ENCODE peak calls at places on chromosomes 12 and 14, in five cellular contexts. One of them, this sample, is unnamed.

GRCh38 chr14:56498112-56498511 is 81.5 kb upstream of the TMEM260 start:
- DNase-seq in K562: no peak
- DNase-seq in DND-41: no peak
- DNase-seq in neural progenitor cell: no peak
- DNase-seq in neuronal stem cell: no peak
- DNase-seq in this sample: no peak

GRCh38 chr12:1094714-1095113 is 103.7 kb downstream of the ERC1 start:
- DNase-seq in K562: no peak
- DNase-seq in DND-41: no peak
- DNase-seq in neuronal stem cell: no peak
- DNase-seq in neural progenitor cell: no peak
- DNase-seq in this sample: no peak

GRCh38 chr12:51217133-51217967 is 512 bp downstream of the POU6F1 start:
- DNase-seq in DND-41: peak
- DNase-seq in neuronal stem cell: peak
- DNase-seq in neural progenitor cell: peak
- DNase-seq in K562: peak
- DNase-seq in this sample: peak

GRCh38 chr12:3077572-3078081 is 448 bp downstream of the TSPAN9 start:
- DNase-seq in K562: peak
- DNase-seq in DND-41: no peak
- DNase-seq in neural progenitor cell: no peak
- DNase-seq in neuronal stem cell: no peak
- DNase-seq in this sample: peak

GRCh38 chr14:100659345-100660001 is 67.2 kb upstream of the DLK1 start:
- DNase-seq in DND-41: no peak
- DNase-seq in K562: no peak
- DNase-seq in neuronal stem cell: no peak
- DNase-seq in neural progenitor cell: no peak
- DNase-seq in this sample: no peak

GRCh38 chr14:28321475-28322244 is 444.9 kb upstream of the FOXG1 start:
- DNase-seq in neural progenitor cell: no peak
- DNase-seq in K562: no peak
- DNase-seq in neuronal stem cell: no peak
- DNase-seq in DND-41: no peak
- DNase-seq in this sample: no peak

GRCh38 chr14:105486333-105486973 is at the start of gene CRIP1:
- DNase-seq in neural progenitor cell: no peak
- DNase-seq in neuronal stem cell: no peak
- DNase-seq in K562: no peak
- DNase-seq in DND-41: no peak
- DNase-seq in this sample: no peak

GRCh38 chr12:104281636-104282035 is 21.9 kb upstream of the EID3 start:
- DNase-seq in neural progenitor cell: no peak
- DNase-seq in DND-41: no peak
- DNase-seq in neuronal stem cell: no peak
- DNase-seq in K562: no peak
- DNase-seq in this sample: peak

GRCh38 chr12:126944684-126945083 is 1322.3 kb upstream of the TMEM132C start:
- DNase-seq in neural progenitor cell: no peak
- DNase-seq in neuronal stem cell: no peak
- DNase-seq in DND-41: no peak
- DNase-seq in K562: no peak
- DNase-seq in this sample: no peak

GRCh38 chr12:58533652-58534051 is 386.7 kb downstream of the LRIG3 start:
- DNase-seq in neural progenitor cell: no peak
- DNase-seq in neuronal stem cell: no peak
- DNase-seq in K562: no peak
- DNase-seq in DND-41: no peak
- DNase-seq in this sample: no peak

GRCh38 chr12:124525455-124525854 is 42.0 kb downstream of the NCOR2 start:
- DNase-seq in neural progenitor cell: no peak
- DNase-seq in K562: no peak
- DNase-seq in neuronal stem cell: no peak
- DNase-seq in DND-41: no peak
- DNase-seq in this sample: no peak

GRCh38 chr12:131287938-131288797 is 334.5 kb downstream of the ADGRD1 start:
- DNase-seq in neural progenitor cell: no peak
- DNase-seq in K562: no peak
- DNase-seq in neuronal stem cell: no peak
- DNase-seq in DND-41: no peak
- DNase-seq in this sample: no peak

GRCh38 chr12:71799105-71799504 is 40.5 kb upstream of the TBC1D15 start:
- DNase-seq in DND-41: no peak
- DNase-seq in neuronal stem cell: no peak
- DNase-seq in K562: no peak
- DNase-seq in neural progenitor cell: peak
- DNase-seq in this sample: peak

GRCh38 chr12:99453831-99454538 is 193.6 kb upstream of the GARIN6 start:
- DNase-seq in DND-41: no peak
- DNase-seq in K562: no peak
- DNase-seq in neuronal stem cell: no peak
- DNase-seq in neural progenitor cell: no peak
- DNase-seq in this sample: no peak

GRCh38 chr14:94145902-94146527 is 16.6 kb upstream of the IFI27L2 start:
- DNase-seq in neuronal stem cell: no peak
- DNase-seq in DND-41: peak
- DNase-seq in K562: no peak
- DNase-seq in neural progenitor cell: no peak
- DNase-seq in this sample: no peak

GRCh38 chr12:34286483-34286882 is 264.2 kb downstream of the ALG10 start:
- DNase-seq in K562: no peak
- DNase-seq in neural progenitor cell: no peak
- DNase-seq in DND-41: no peak
- DNase-seq in neuronal stem cell: no peak
- DNase-seq in this sample: no peak

GRCh38 chr12:10408842-10409241 is 715 bp downstream of the KLRC4 start:
- DNase-seq in neuronal stem cell: no peak
- DNase-seq in DND-41: no peak
- DNase-seq in neural progenitor cell: no peak
- DNase-seq in K562: no peak
- DNase-seq in this sample: no peak

GRCh38 chr14:73235531-73236155 is 1.7 kb upstream of the PAPLN start:
- DNase-seq in K562: no peak
- DNase-seq in DND-41: no peak
- DNase-seq in neural progenitor cell: peak
- DNase-seq in neuronal stem cell: peak
- DNase-seq in this sample: peak

GRCh38 chr12:105418232-105418631 is 87.7 kb downstream of the C12orf75 start:
- DNase-seq in neural progenitor cell: no peak
- DNase-seq in K562: no peak
- DNase-seq in neuronal stem cell: no peak
- DNase-seq in DND-41: no peak
- DNase-seq in this sample: peak

GRCh38 chr14:70955543-70956480 is 48.6 kb downstream of the PCNX1 start:
- DNase-seq in neural progenitor cell: peak
- DNase-seq in neuronal stem cell: no peak
- DNase-seq in K562: no peak
- DNase-seq in DND-41: peak
- DNase-seq in this sample: peak

GRCh38 chr14:84064296-84064695 is 1465.6 kb upstream of the FLRT2 start:
- DNase-seq in neural progenitor cell: no peak
- DNase-seq in DND-41: no peak
- DNase-seq in K562: no peak
- DNase-seq in neuronal stem cell: no peak
- DNase-seq in this sample: no peak

GRCh38 chr12:122889658-122890561 is 6.0 kb downstream of the VPS37B start:
- DNase-seq in K562: no peak
- DNase-seq in DND-41: no peak
- DNase-seq in neural progenitor cell: no peak
- DNase-seq in neuronal stem cell: no peak
- DNase-seq in this sample: no peak

GRCh38 chr12:57543666-57544065 is 3.3 kb downstream of the DCTN2 start:
- DNase-seq in K562: no peak
- DNase-seq in DND-41: no peak
- DNase-seq in neuronal stem cell: no peak
- DNase-seq in neural progenitor cell: no peak
- DNase-seq in this sample: no peak

GRCh38 chr14:32259368-32260013 is 56.4 kb upstream of the RNU6-8 start:
- DNase-seq in K562: peak
- DNase-seq in DND-41: peak
- DNase-seq in neural progenitor cell: peak
- DNase-seq in neuronal stem cell: no peak
- DNase-seq in this sample: peak

GRCh38 chr12:93191956-93192355 is 185.8 kb upstream of the NUDT4 start:
- DNase-seq in neural progenitor cell: no peak
- DNase-seq in neuronal stem cell: no peak
- DNase-seq in DND-41: no peak
- DNase-seq in K562: no peak
- DNase-seq in this sample: no peak

GRCh38 chr12:126708492-126708896 is 1558.5 kb upstream of the TMEM132C start:
- DNase-seq in K562: no peak
- DNase-seq in neural progenitor cell: no peak
- DNase-seq in DND-41: no peak
- DNase-seq in neuronal stem cell: no peak
- DNase-seq in this sample: no peak

GRCh38 chr12:12749433-12749832 is 32.3 kb downstream of the CDKN1B start:
- DNase-seq in neuronal stem cell: no peak
- DNase-seq in DND-41: no peak
- DNase-seq in K562: no peak
- DNase-seq in neural progenitor cell: no peak
- DNase-seq in this sample: no peak

GRCh38 chr12:83010169-83010804 is 323.6 kb downstream of the TMTC2 start:
- DNase-seq in neural progenitor cell: no peak
- DNase-seq in DND-41: no peak
- DNase-seq in neuronal stem cell: no peak
- DNase-seq in K562: no peak
- DNase-seq in this sample: no peak

GRCh38 chr12:74538491-74539258 is 1.0 kb downstream of the ATXN7L3B start:
- DNase-seq in K562: peak
- DNase-seq in DND-41: peak
- DNase-seq in neuronal stem cell: no peak
- DNase-seq in neural progenitor cell: no peak
- DNase-seq in this sample: peak

GRCh38 chr12:14776236-14776959 is 26.9 kb downstream of the WBP11 start:
- DNase-seq in K562: no peak
- DNase-seq in neural progenitor cell: no peak
- DNase-seq in neuronal stem cell: no peak
- DNase-seq in DND-41: no peak
- DNase-seq in this sample: peak
- H3K4me2 ChIP-seq in K562: no peak
- H3K4me2 ChIP-seq in neural progenitor cell: peak
- H3K4me2 ChIP-seq in neuronal stem cell: no peak
- H3K4me2 ChIP-seq in DND-41: no peak
- H3K4me2 ChIP-seq in this sample: no peak

DNA sequence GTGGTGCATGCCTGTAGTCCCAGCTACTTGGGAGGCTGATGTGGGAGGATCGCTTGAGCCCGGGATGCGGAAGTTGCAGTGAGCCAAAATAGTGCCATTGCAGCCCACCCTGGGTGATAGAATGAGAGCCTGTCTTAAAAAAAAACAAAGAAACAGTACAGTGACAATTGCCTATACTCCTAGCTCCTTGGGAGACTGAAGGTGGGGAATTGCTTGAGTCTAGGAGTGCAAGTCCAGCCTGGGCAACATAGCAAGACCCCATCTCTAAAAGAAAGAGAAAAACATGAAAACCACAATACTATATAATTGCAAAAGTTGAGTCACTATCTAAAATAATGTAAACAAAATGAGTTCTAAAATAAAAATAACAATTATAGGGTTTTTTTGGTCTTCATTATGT is 20.0 kb downstream of the KLC1 start:
- DNase-seq in neuronal stem cell: no peak
- DNase-seq in neural progenitor cell: no peak
- DNase-seq in DND-41: no peak
- DNase-seq in K562: no peak
- DNase-seq in this sample: no peak
- H3K4me2 ChIP-seq in neuronal stem cell: no peak
- H3K4me2 ChIP-seq in neural progenitor cell: no peak
- H3K4me2 ChIP-seq in DND-41: no peak
- H3K4me2 ChIP-seq in K562: no peak
- H3K4me2 ChIP-seq in this sample: no peak

GRCh38 chr12:110020956-110021355 is 21.7 kb downstream of the ANKRD13A start:
- DNase-seq in DND-41: no peak
- DNase-seq in neuronal stem cell: no peak
- DNase-seq in neural progenitor cell: no peak
- DNase-seq in K562: no peak
- DNase-seq in this sample: no peak

GRCh38 chr12:110010853-110011835 is 11.9 kb downstream of the ANKRD13A start:
- DNase-seq in neural progenitor cell: no peak
- DNase-seq in K562: no peak
- DNase-seq in DND-41: no peak
- DNase-seq in neuronal stem cell: no peak
- DNase-seq in this sample: no peak

GRCh38 chr12:110012137-110012536 is 12.9 kb downstream of the ANKRD13A start:
- DNase-seq in neural progenitor cell: no peak
- DNase-seq in DND-41: no peak
- DNase-seq in K562: no peak
- DNase-seq in neuronal stem cell: no peak
- DNase-seq in this sample: no peak

GRCh38 chr12:110012659-110013058 is 13.4 kb downstream of the ANKRD13A start:
- DNase-seq in neural progenitor cell: no peak
- DNase-seq in neuronal stem cell: no peak
- DNase-seq in DND-41: no peak
- DNase-seq in K562: no peak
- DNase-seq in this sample: no peak

DNA sequence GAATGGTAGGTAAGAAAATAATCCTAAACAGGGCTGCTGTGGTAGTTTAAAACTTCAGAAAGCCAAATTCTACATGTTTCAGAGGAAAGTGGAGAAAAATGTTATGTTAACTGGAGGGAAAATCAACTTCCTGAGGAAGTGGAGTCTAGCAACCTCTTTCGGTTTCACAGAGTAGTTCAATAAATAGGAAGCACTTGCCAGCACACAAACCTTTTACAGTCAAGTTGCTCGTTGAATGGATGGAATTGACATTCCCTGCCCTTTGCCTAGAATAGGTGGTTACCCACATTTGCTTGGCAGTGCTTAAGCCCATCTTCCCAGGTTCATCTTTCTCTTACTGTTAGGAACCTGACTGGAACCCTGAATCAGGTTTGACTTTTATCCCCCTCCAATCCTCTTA is 15.9 kb downstream of the ANKRD13A start:
- DNase-seq in K562: no peak
- DNase-seq in neuronal stem cell: no peak
- DNase-seq in neural progenitor cell: no peak
- DNase-seq in DND-41: no peak
- DNase-seq in this sample: no peak
- H3K4me2 ChIP-seq in K562: no peak
- H3K4me2 ChIP-seq in neuronal stem cell: no peak
- H3K4me2 ChIP-seq in neural progenitor cell: no peak
- H3K4me2 ChIP-seq in DND-41: no peak
- H3K4me2 ChIP-seq in this sample: no peak

GRCh38 chr12:107320929-107321618 is 227.7 kb upstream of the CRY1 start:
- DNase-seq in neural progenitor cell: peak
- DNase-seq in neuronal stem cell: no peak
- DNase-seq in K562: no peak
- DNase-seq in DND-41: peak
- DNase-seq in this sample: no peak

GRCh38 chr12:107325075-107325474 is 231.7 kb upstream of the CRY1 start:
- DNase-seq in DND-41: no peak
- DNase-seq in neural progenitor cell: no peak
- DNase-seq in neuronal stem cell: no peak
- DNase-seq in K562: no peak
- DNase-seq in this sample: no peak

GRCh38 chr12:107320031-107320928 is 226.9 kb upstream of the CRY1 start:
- DNase-seq in neuronal stem cell: no peak
- DNase-seq in K562: no peak
- DNase-seq in DND-41: peak
- DNase-seq in neural progenitor cell: peak
- DNase-seq in this sample: peak

GRCh38 chr12:107319536-107320030 is 226.2 kb upstream of the CRY1 start:
- DNase-seq in DND-41: no peak
- DNase-seq in neuronal stem cell: no peak
- DNase-seq in neural progenitor cell: peak
- DNase-seq in K562: no peak
- DNase-seq in this sample: no peak

GRCh38 chr12:107322063-107322462 is 228.7 kb upstream of the CRY1 start:
- DNase-seq in neural progenitor cell: no peak
- DNase-seq in DND-41: peak
- DNase-seq in neuronal stem cell: no peak
- DNase-seq in K562: no peak
- DNase-seq in this sample: no peak
- H3K4me2 ChIP-seq in neural progenitor cell: no peak
- H3K4me2 ChIP-seq in DND-41: no peak
- H3K4me2 ChIP-seq in neuronal stem cell: no peak
- H3K4me2 ChIP-seq in K562: no peak
- H3K4me2 ChIP-seq in this sample: no peak

This sample was measured in mesenchymal stem cell.